ENCODE peak calls at places on chromosome 19, in four cellular contexts. F, J, I and L are unnamed samples.

GRCh38 chr19:848457-848921 is 3.6 kb upstream of the ELANE start:
- DNase-seq in F (no peak), J (no peak), I (no peak), L (no peak)

GRCh38 chr19:7633619-7634018 is at the start of gene PCP2:
- DNase-seq in F (no peak), I (no peak), J (no peak), L (no peak)

GRCh38 chr19:44890366-44891015 is 563 bp upstream of the TOMM40 start:
- DNase-seq in J (no peak), I (peak; percentile 100), F (peak; percentile 100), L (peak; percentile 100)

GRCh38 chr19:31881988-31882387 is 463.4 kb upstream of the ZNF507 start:
- DNase-seq in J (no peak), I (no peak), F (no peak), L (no peak)

GRCh38 chr19:2952953-2953481 is 8.2 kb upstream of the ZNF77 start:
- DNase-seq in F (no peak), I (no peak), J (no peak), L (no peak)

GRCh38 chr19:16588089-16588823 is 16.0 kb upstream of the SLC35E1 start:
- DNase-seq in J (no peak), F (no peak), I (no peak), L (peak; percentile 64)

GRCh38 chr19:12672744-12673143 is 6.1 kb downstream of the WDR83 start:
- DNase-seq in I (no peak), F (no peak), J (no peak), L (no peak)

GRCh38 chr19:14530005-14530348 is 583 bp downstream of the TECR start:
- DNase-seq in I (no peak), F (no peak), J (no peak), L (no peak)

GRCh38 chr19:662962-663681 is at the start of gene RNF126:
- DNase-seq in I (peak; percentile 72), F (peak; percentile 92), J (peak; percentile 91), L (peak; percentile 89)

GRCh38 chr19:54916822-54917221 is 10.9 kb downstream of the NCR1 start:
- DNase-seq in J (no peak), F (no peak), I (no peak), L (no peak)

GRCh38 chr19:5718032-5718578 is 1.8 kb downstream of the LONP1 start:
- DNase-seq in F (no peak), I (no peak), J (no peak), L (no peak)

GRCh38 chr19:47283405-47284059 is 8.8 kb downstream of the INAFM1 start:
- DNase-seq in F (no peak), J (no peak), I (no peak), L (no peak)

GRCh38 chr19:10553943-10554381 is 10.3 kb downstream of the ATG4D start:
- DNase-seq in J (no peak), F (no peak), I (no peak), L (no peak)

GRCh38 chr19:35262101-35262761 is 6.5 kb upstream of the USF2 start:
- DNase-seq in I (no peak), J (no peak), F (no peak), L (no peak)

GRCh38 chr19:8724276-8724675 is 2.8 kb downstream of the OR2Z1 start:
- DNase-seq in J (no peak), F (no peak), I (no peak), L (no peak)

GRCh38 chr19:7267792-7268736 is 26.1 kb downstream of the INSR start:
- DNase-seq in J (no peak), I (no peak), F (no peak), L (no peak)

GRCh38 chr19:17306285-17306714 is 628 bp downstream of the MRPL34 start:
- DNase-seq in I (no peak), J (no peak), F (no peak), L (no peak)

GRCh38 chr19:6866646-6867255 is 20.6 kb upstream of the ADGRE1 start:
- DNase-seq in I (no peak), J (no peak), F (no peak), L (no peak)

GRCh38 chr19:47582320-47582909 is 9.5 kb upstream of the ZNF541 start:
- DNase-seq in J (no peak), F (no peak), I (no peak), L (no peak)

GRCh38 chr19:7196721-7197168 is 97.5 kb downstream of the INSR start:
- DNase-seq in J (no peak), I (no peak), F (no peak), L (no peak)

GRCh38 chr19:58020985-58021384 is 12.8 kb upstream of the ZSCAN1 start:
- DNase-seq in I (no peak), J (no peak), F (no peak), L (no peak)

GRCh38 chr19:10227215-10227971 is 3.7 kb downstream of the S1PR2 start:
- DNase-seq in J (no peak), I (no peak), F (no peak), L (no peak)

GRCh38 chr19:31911577-31911976 is 433.8 kb upstream of the ZNF507 start:
- DNase-seq in J (no peak), F (no peak), I (no peak), L (no peak)

GRCh38 chr19:46959962-46960556 is 59.6 kb upstream of the NPAS1 start:
- DNase-seq in I (no peak), F (no peak), J (no peak), L (no peak)

GRCh38 chr19:58196911-58197616 is 14.2 kb downstream of the ZNF274 start:
- DNase-seq in F (no peak), J (no peak), I (no peak), L (no peak)

GRCh38 chr19:45296365-45296764 is 26.3 kb downstream of the CKM start:
- DNase-seq in J (no peak), F (no peak), I (no peak), L (no peak)

GRCh38 chr19:18618236-18618635 is 5.6 kb downstream of the TMEM59L start:
- DNase-seq in F (no peak), J (no peak), I (no peak), L (no peak)

GRCh38 chr19:1513492-1514294 is 874 bp upstream of the ADAMTSL5 start:
- DNase-seq in F (no peak), I (peak; percentile 39), J (peak; percentile 52), L (no peak)

GRCh38 chr19:13463296-13463695 is 43.0 kb downstream of the CACNA1A start:
- DNase-seq in J (peak; percentile 61), F (no peak), I (no peak), L (no peak)

GRCh38 chr19:3801412-3802096 is 15.4 kb upstream of the MATK start:
- DNase-seq in I (no peak), F (peak; percentile 45), J (peak; percentile 53), L (no peak)

GRCh38 chr19:4555657-4556561 is 3.6 kb downstream of the SEMA6B start:
- DNase-seq in F (no peak), J (no peak), I (peak; percentile 57), L (no peak)

GRCh38 chr19:41792513-41793413 is 3.6 kb upstream of the CEACAM3 start:
- DNase-seq in F (no peak), I (peak; percentile 91), J (peak; percentile 70), L (no peak)

GRCh38 chr19:48444129-48444932 is 1.5 kb upstream of the GRWD1 start:
- DNase-seq in I (no peak), F (no peak), J (no peak), L (no peak)

GRCh38 chr19:9857920-9858746 is 23.0 kb downstream of the PIN1 start:
- DNase-seq in I (no peak), J (no peak), F (no peak), L (no peak)

GRCh38 chr19:2108251-2109016 is 11.7 kb downstream of the IZUMO4 start:
- DNase-seq in I (no peak), F (no peak), J (no peak), L (no peak)

GRCh38 chr19:13935765-13936486 is 2.3 kb downstream of the PODNL1 start:
- DNase-seq in F (no peak), J (no peak), I (no peak), L (no peak)

GRCh38 chr19:35509861-35510625 is 3.4 kb downstream of the DMKN start:
- DNase-seq in F (peak; percentile 13), J (peak; percentile 88), I (peak; percentile 99), L (peak; percentile 37)

GRCh38 chr19:44602071-44602470 is 11.3 kb upstream of the IGSF23 start:
- DNase-seq in I (no peak), F (peak; percentile 15), J (no peak), L (no peak)

GRCh38 chr19:50461066-50461875 is 15.0 kb upstream of the EMC10 start:
- DNase-seq in I (peak; percentile 99), J (peak; percentile 62), F (peak; percentile 53), L (peak; percentile 57)